ENCODE peak calls at places on chromosomes 7 and 10, in five cellular contexts. M is RWPE1, T is BJ, J is CD14-positive monocyte, C is astrocyte of the spinal cord. E is an unnamed sample.
A peak's percentile ranks its signal among the peaks of the same experiment; 100 is the strongest.

GRCh38 chr7:111392976-111393762 is 169.1 kb downstream of the IMMP2L start:
- DNase-seq in T (no peak), M (no peak), C (peak; percentile 40), J (no peak), E (no peak)

GRCh38 chr10:102673235-102673634 is 29.0 kb downstream of the TRIM8 start:
- DNase-seq in J (no peak), C (no peak), M (no peak), T (no peak), E (no peak)

GRCh38 chr10:132790934-132791829 is 5.2 kb upstream of the NKX6-2 start:
- DNase-seq in J (no peak), T (no peak), C (no peak), M (no peak), E (no peak)

GRCh38 chr7:6139189-6139996 is 108.2 kb downstream of the ANKRD61 start:
- DNase-seq in C (no peak), J (no peak), M (no peak), T (no peak), E (no peak)

GRCh38 chr7:102874166-102874829 is 38.5 kb upstream of the LRRC17 start:
- DNase-seq in J (no peak), C (peak; percentile 95), T (no peak), M (peak; percentile 88), E (peak; percentile 71)

GRCh38 chr7:127976056-127976455 is 55.2 kb downstream of the LRRC4 start:
- DNase-seq in C (peak; percentile 12), J (no peak), M (no peak), T (no peak), E (no peak)

GRCh38 chr10:132452216-132452650 is 55.2 kb downstream of the PWWP2B start:
- DNase-seq in C (no peak), T (no peak), J (no peak), M (no peak), E (no peak)

GRCh38 chr7:4781366-4782069 is 6.1 kb downstream of the AP5Z1 start:
- DNase-seq in C (no peak), J (no peak), M (no peak), T (no peak), E (no peak)

GRCh38 chr10:33273295-33274002 is 61.0 kb downstream of the NRP1 start:
- DNase-seq in C (peak; percentile 94), M (peak; percentile 77), T (peak; percentile 92), J (no peak), E (peak; percentile 97)
- TF ChIP-seq CTCF in C (no peak), M (peak; percentile 23), T (peak; percentile 40), J (no peak), E (peak; percentile 41)

DNA sequence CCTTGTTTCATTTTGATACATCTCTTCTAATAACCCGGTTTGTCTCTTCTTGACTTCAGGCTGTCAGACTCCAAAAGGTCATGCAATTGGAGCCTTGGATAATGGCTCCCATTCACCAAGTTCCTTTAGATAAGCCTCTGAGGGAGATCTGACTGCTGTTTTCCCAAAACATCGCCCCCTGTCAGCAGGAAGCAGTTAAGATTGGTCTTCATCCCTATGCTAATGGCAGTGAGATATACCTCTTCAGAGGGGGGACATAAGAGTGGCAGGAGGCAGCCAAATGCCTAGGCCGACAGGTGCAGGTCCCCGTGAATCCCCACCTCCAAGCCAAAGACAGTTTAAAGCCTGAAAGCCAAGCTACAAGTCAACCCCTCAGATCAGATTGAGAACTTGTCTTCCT is 144.6 kb downstream of the WDR11 start:
- DNase-seq in C (no peak), J (no peak), T (no peak), M (no peak), E (no peak)
- TF ChIP-seq CTCF in C (no peak), J (no peak), T (no peak), M (no peak), E (no peak)

DNA sequence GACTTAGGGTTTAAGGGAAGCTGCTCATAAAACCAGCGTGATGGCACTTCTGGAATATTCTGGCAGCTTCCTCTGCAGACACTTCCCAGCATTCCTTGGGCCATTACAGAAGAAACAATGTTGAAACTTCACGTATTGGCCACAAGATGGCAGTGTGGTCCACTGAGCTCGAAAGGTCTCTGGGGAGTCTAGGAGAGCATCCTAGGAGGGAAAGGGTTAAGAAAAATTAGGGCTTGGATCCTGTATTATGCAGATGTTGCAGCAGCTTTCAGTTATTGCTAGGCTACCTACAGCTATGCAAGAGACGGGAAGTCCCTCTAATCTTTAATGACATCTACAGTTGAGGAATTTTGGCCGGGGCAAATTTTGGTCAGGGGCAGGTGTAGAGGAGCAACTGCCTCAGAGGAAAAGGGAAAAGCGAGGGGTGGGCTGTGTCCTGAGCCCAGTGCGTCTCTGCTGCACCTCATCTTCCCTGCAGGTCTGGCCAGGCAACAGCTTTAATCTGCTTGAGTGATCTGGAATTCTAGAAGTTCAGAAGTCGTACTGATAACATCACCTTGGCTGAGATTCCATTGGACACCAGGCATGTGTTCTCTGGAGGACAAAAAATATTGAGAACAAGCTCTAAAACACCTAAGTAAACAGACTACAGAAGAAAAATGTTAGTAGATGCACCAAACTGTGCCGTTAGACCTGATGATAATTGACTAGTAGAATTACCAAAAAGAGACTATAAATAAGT is 220.8 kb upstream of the PRSS58 start:
- DNase-seq in J (no peak), C (peak; percentile 62), T (no peak), M (peak; percentile 15), E (no peak)
- TF ChIP-seq CTCF in J (peak; percentile 83), C (peak; percentile 70), T (peak; percentile 74), M (peak; percentile 68), E (peak; percentile 66)

GRCh38 chr7:98536803-98537202 is 80.3 kb upstream of the NPTX2 start:
- DNase-seq in C (no peak), J (no peak), M (no peak), T (no peak), E (no peak)

GRCh38 chr7:98534493-98534892 is 82.6 kb upstream of the NPTX2 start:
- DNase-seq in M (no peak), J (no peak), T (no peak), C (no peak), E (no peak)

GRCh38 chr7:98526059-98526458 is 91.0 kb upstream of the NPTX2 start:
- DNase-seq in T (no peak), M (no peak), C (no peak), J (no peak), E (no peak)

GRCh38 chr7:98528079-98528478 is 89.0 kb upstream of the NPTX2 start:
- DNase-seq in C (no peak), J (no peak), T (no peak), M (no peak), E (no peak)

DNA sequence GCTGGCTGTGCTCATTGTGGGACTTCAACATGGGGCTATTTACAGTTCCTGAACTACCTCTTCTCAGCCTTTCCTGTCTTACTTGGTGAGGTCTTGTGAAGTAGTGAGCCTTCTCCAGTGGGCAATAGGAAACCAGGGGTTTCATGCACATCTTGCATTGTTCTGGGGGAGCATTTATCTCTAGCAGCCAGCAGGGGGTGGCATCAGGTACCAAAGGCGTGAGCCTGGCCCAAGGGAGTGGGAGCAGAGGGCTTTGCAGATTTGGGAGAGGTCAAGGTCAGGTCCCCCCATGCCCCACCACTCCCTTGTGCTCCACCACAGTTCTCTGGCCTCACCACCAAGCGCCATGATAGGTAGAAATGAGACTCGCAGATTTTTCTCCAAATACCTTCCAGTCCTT is 85.4 kb upstream of the NPTX2 start:
- DNase-seq in J (no peak), T (no peak), M (no peak), C (no peak), E (no peak)
- TF ChIP-seq CTCF in J (no peak), T (no peak), M (no peak), C (no peak), E (no peak)

DNA sequence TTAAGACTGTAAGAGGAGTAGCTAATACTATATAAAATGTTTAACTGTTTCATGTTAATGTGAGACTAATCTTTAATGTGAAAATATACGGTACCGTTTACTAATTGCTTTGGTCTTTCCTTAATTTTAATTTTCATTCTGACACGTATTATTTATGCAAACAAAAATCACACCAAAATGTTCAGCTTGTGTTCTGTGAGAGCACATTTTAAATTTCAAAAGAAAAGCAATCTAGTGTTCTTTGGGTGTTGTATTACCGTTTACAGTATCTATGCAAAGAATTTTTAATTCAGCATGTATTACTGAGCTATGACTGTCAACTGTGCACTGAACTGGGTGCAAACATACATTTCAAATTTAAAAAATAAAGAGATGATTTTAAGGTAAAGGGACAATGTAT is 2.2 kb downstream of the WNT16 start:
- DNase-seq in M (no peak), T (no peak), C (no peak), J (no peak), E (no peak)
- TF ChIP-seq CTCF in M (no peak), T (no peak), C (no peak), J (no peak), E (no peak)

GRCh38 chr7:876077-876971 is at the start of gene GET4:
- DNase-seq in M (peak; percentile 86), T (peak; percentile 57), J (peak; percentile 98), C (peak; percentile 97), E (peak; percentile 62)
- TF ChIP-seq CTCF in M (no peak), T (peak; percentile 22), J (peak; percentile 14), C (peak; percentile 12), E (peak; percentile 25)

E was measured in AG04449.